ENCODE peak calls at places on chromosomes 16 and 17, in six cellular contexts. One of them, this sample, is unnamed.

GRCh38 chr16:85350146-85350728 is 238.0 kb upstream of the CIBAR2 start:
- DNase-seq in heart right ventricle: no peak
- DNase-seq in HAP-1: no peak
- DNase-seq in lower lobe of right lung: no peak
- DNase-seq in HepG2: no peak
- DNase-seq in heart left ventricle: no peak
- DNase-seq in this sample: no peak

GRCh38 chr17:50183439-50184001 is 17.7 kb downstream of the SGCA start:
- DNase-seq in heart right ventricle: no peak
- DNase-seq in HAP-1: no peak
- DNase-seq in lower lobe of right lung: no peak
- DNase-seq in HepG2: no peak
- DNase-seq in heart left ventricle: no peak
- DNase-seq in this sample: peak; percentile 69

GRCh38 chr16:49531425-49531824 is 157.8 kb downstream of the C16orf78 start:
- DNase-seq in heart right ventricle: no peak
- DNase-seq in HAP-1: no peak
- DNase-seq in lower lobe of right lung: no peak
- DNase-seq in HepG2: no peak
- DNase-seq in heart left ventricle: no peak
- DNase-seq in this sample: no peak

GRCh38 chr16:88577166-88577565 is 7.0 kb downstream of the ZC3H18 start:
- DNase-seq in heart right ventricle: no peak
- DNase-seq in HAP-1: no peak
- DNase-seq in lower lobe of right lung: no peak
- DNase-seq in HepG2: no peak
- DNase-seq in heart left ventricle: no peak
- DNase-seq in this sample: peak; percentile 58

GRCh38 chr17:48613862-48614694 is 1.0 kb downstream of the HOXB8 start:
- DNase-seq in heart right ventricle: no peak
- DNase-seq in HAP-1: no peak
- DNase-seq in lower lobe of right lung: no peak
- DNase-seq in HepG2: no peak
- DNase-seq in heart left ventricle: no peak
- DNase-seq in this sample: no peak

GRCh38 chr17:82281502-82282238 is 8.2 kb upstream of the CSNK1D start:
- DNase-seq in heart right ventricle: no peak
- DNase-seq in HAP-1: no peak
- DNase-seq in lower lobe of right lung: peak; percentile 83
- DNase-seq in HepG2: no peak
- DNase-seq in heart left ventricle: no peak
- DNase-seq in this sample: peak; percentile 84

GRCh38 chr17:66304304-66305174 is 2.1 kb downstream of the PRKCA start:
- DNase-seq in heart right ventricle: no peak
- DNase-seq in HAP-1: no peak
- DNase-seq in lower lobe of right lung: no peak
- DNase-seq in HepG2: peak; percentile 49
- DNase-seq in heart left ventricle: no peak
- DNase-seq in this sample: no peak

GRCh38 chr16:85133290-85133599 is 21.0 kb upstream of the CIBAR2 start:
- DNase-seq in heart right ventricle: no peak
- DNase-seq in HAP-1: no peak
- DNase-seq in lower lobe of right lung: no peak
- DNase-seq in HepG2: no peak
- DNase-seq in heart left ventricle: no peak
- DNase-seq in this sample: no peak

GRCh38 chr16:56354016-56354415 is 71.3 kb downstream of the AMFR start:
- DNase-seq in heart right ventricle: no peak
- DNase-seq in HAP-1: no peak
- DNase-seq in lower lobe of right lung: no peak
- DNase-seq in HepG2: no peak
- DNase-seq in heart left ventricle: no peak
- DNase-seq in this sample: no peak

GRCh38 chr17:73644145-73645049 is at the start of gene SDK2:
- DNase-seq in heart right ventricle: no peak
- DNase-seq in HAP-1: no peak
- DNase-seq in lower lobe of right lung: no peak
- DNase-seq in HepG2: no peak
- DNase-seq in heart left ventricle: no peak
- DNase-seq in this sample: no peak

GRCh38 chr16:57699899-57700298 is 5.3 kb downstream of the DRC7 start:
- DNase-seq in heart right ventricle: no peak
- DNase-seq in HAP-1: no peak
- DNase-seq in lower lobe of right lung: no peak
- DNase-seq in HepG2: no peak
- DNase-seq in heart left ventricle: no peak
- DNase-seq in this sample: no peak

GRCh38 chr16:53372942-53373871 is 61.1 kb upstream of the RBL2 start:
- DNase-seq in heart right ventricle: no peak
- DNase-seq in HAP-1: no peak
- DNase-seq in lower lobe of right lung: peak; percentile 84
- DNase-seq in HepG2: no peak
- DNase-seq in heart left ventricle: no peak
- DNase-seq in this sample: peak; percentile 81

GRCh38 chr17:7046127-7046724 is 2.3 kb upstream of the SLC16A11 start:
- DNase-seq in heart right ventricle: no peak
- DNase-seq in HAP-1: no peak
- DNase-seq in lower lobe of right lung: peak; percentile 92
- DNase-seq in HepG2: peak; percentile 54
- DNase-seq in heart left ventricle: no peak
- DNase-seq in this sample: peak; percentile 85

GRCh38 chr16:17544785-17545184 is 74.0 kb upstream of the XYLT1 start:
- DNase-seq in heart right ventricle: no peak
- DNase-seq in HAP-1: no peak
- DNase-seq in lower lobe of right lung: no peak
- DNase-seq in HepG2: no peak
- DNase-seq in heart left ventricle: no peak
- DNase-seq in this sample: no peak

GRCh38 chr16:17173134-17173729 is 297.5 kb downstream of the XYLT1 start:
- DNase-seq in heart right ventricle: no peak
- DNase-seq in HAP-1: no peak
- DNase-seq in lower lobe of right lung: peak; percentile 75
- DNase-seq in HepG2: peak; percentile 24
- DNase-seq in heart left ventricle: peak; percentile 30
- DNase-seq in this sample: peak; percentile 80

GRCh38 chr16:456891-457483 is 31.5 kb downstream of the RAB11FIP3 start:
- DNase-seq in heart right ventricle: no peak
- DNase-seq in HAP-1: peak; percentile 43
- DNase-seq in lower lobe of right lung: no peak
- DNase-seq in HepG2: no peak
- DNase-seq in heart left ventricle: no peak
- DNase-seq in this sample: no peak

GRCh38 chr17:14222611-14223010 is 14.1 kb downstream of the CDRT15 start:
- DNase-seq in heart right ventricle: no peak
- DNase-seq in HAP-1: no peak
- DNase-seq in lower lobe of right lung: no peak
- DNase-seq in HepG2: no peak
- DNase-seq in heart left ventricle: no peak
- DNase-seq in this sample: no peak

GRCh38 chr16:66894055-66894454 is 13.7 kb downstream of the PDP2 start:
- DNase-seq in heart right ventricle: no peak
- DNase-seq in HAP-1: no peak
- DNase-seq in lower lobe of right lung: no peak
- DNase-seq in HepG2: no peak
- DNase-seq in heart left ventricle: no peak
- DNase-seq in this sample: no peak

GRCh38 chr17:30000001-30000754 is 58.7 kb downstream of the EFCAB5 start:
- DNase-seq in heart right ventricle: no peak
- DNase-seq in HAP-1: no peak
- DNase-seq in lower lobe of right lung: no peak
- DNase-seq in HepG2: no peak
- DNase-seq in heart left ventricle: no peak
- DNase-seq in this sample: no peak

GRCh38 chr17:59572301-59572924 is 7.0 kb downstream of the DHX40 start:
- DNase-seq in heart right ventricle: no peak
- DNase-seq in HAP-1: no peak
- DNase-seq in lower lobe of right lung: no peak
- DNase-seq in HepG2: no peak
- DNase-seq in heart left ventricle: no peak
- DNase-seq in this sample: no peak

GRCh38 chr16:69012906-69013305 is 92.5 kb upstream of the HAS3 start:
- DNase-seq in heart right ventricle: no peak
- DNase-seq in HAP-1: no peak
- DNase-seq in lower lobe of right lung: no peak
- DNase-seq in HepG2: no peak
- DNase-seq in heart left ventricle: no peak
- DNase-seq in this sample: no peak

GRCh38 chr16:24668481-24669001 is 60.9 kb upstream of the TNRC6A start:
- DNase-seq in heart right ventricle: no peak
- DNase-seq in HAP-1: no peak
- DNase-seq in lower lobe of right lung: no peak
- DNase-seq in HepG2: no peak
- DNase-seq in heart left ventricle: no peak
- DNase-seq in this sample: no peak

GRCh38 chr17:65609749-65610148 is 48.3 kb upstream of the AXIN2 start:
- DNase-seq in heart right ventricle: no peak
- DNase-seq in HAP-1: no peak
- DNase-seq in lower lobe of right lung: no peak
- DNase-seq in HepG2: no peak
- DNase-seq in heart left ventricle: no peak
- DNase-seq in this sample: no peak

GRCh38 chr17:42179911-42180410 is 981 bp downstream of the KCNH4 start:
- DNase-seq in heart right ventricle: peak; percentile 31
- DNase-seq in HAP-1: peak; percentile 20
- DNase-seq in lower lobe of right lung: no peak
- DNase-seq in HepG2: peak; percentile 47
- DNase-seq in heart left ventricle: no peak
- DNase-seq in this sample: peak; percentile 46

GRCh38 chr16:84526794-84527485 is 22.5 kb upstream of the MEAK7 start:
- DNase-seq in heart right ventricle: peak; percentile 41
- DNase-seq in HAP-1: no peak
- DNase-seq in lower lobe of right lung: peak; percentile 39
- DNase-seq in HepG2: no peak
- DNase-seq in heart left ventricle: no peak
- DNase-seq in this sample: no peak

GRCh38 chr17:20955437-20956323 is 87.1 kb downstream of the USP22 start:
- DNase-seq in heart right ventricle: no peak
- DNase-seq in HAP-1: no peak
- DNase-seq in lower lobe of right lung: no peak
- DNase-seq in HepG2: peak; percentile 4
- DNase-seq in heart left ventricle: no peak
- DNase-seq in this sample: no peak

GRCh38 chr17:73595068-73595865 is 49.0 kb downstream of the SDK2 start:
- DNase-seq in heart right ventricle: peak; percentile 54
- DNase-seq in HAP-1: no peak
- DNase-seq in lower lobe of right lung: peak; percentile 57
- DNase-seq in HepG2: no peak
- DNase-seq in heart left ventricle: peak; percentile 25
- DNase-seq in this sample: peak; percentile 72

GRCh38 chr16:48526058-48526957 is 83.7 kb downstream of the N4BP1 start:
- DNase-seq in heart right ventricle: no peak
- DNase-seq in HAP-1: no peak
- DNase-seq in lower lobe of right lung: no peak
- DNase-seq in HepG2: peak; percentile 85
- DNase-seq in heart left ventricle: no peak
- DNase-seq in this sample: no peak

GRCh38 chr17:19345486-19346350 is 16.8 kb downstream of the B9D1 start:
- DNase-seq in heart right ventricle: no peak
- DNase-seq in HAP-1: no peak
- DNase-seq in lower lobe of right lung: no peak
- DNase-seq in HepG2: peak; percentile 62
- DNase-seq in heart left ventricle: no peak
- DNase-seq in this sample: no peak

GRCh38 chr16:67594956-67595355 is 32.6 kb downstream of the CTCF start:
- DNase-seq in heart right ventricle: no peak
- DNase-seq in HAP-1: no peak
- DNase-seq in lower lobe of right lung: no peak
- DNase-seq in HepG2: no peak
- DNase-seq in heart left ventricle: no peak
- DNase-seq in this sample: no peak

GRCh38 chr17:75941442-75941819 is 589 bp upstream of the FBF1 start:
- DNase-seq in heart right ventricle: no peak
- DNase-seq in HAP-1: no peak
- DNase-seq in lower lobe of right lung: no peak
- DNase-seq in HepG2: no peak
- DNase-seq in heart left ventricle: no peak
- DNase-seq in this sample: no peak

GRCh38 chr17:28902819-28903545 is at the start of gene DHRS13:
- DNase-seq in heart right ventricle: peak; percentile 93
- DNase-seq in HAP-1: peak; percentile 91
- DNase-seq in lower lobe of right lung: peak; percentile 95
- DNase-seq in HepG2: peak; percentile 91
- DNase-seq in heart left ventricle: peak; percentile 90
- DNase-seq in this sample: peak; percentile 89
- H3K4me3 ChIP-seq in heart right ventricle: peak within 1 kb of the TSS; percentile 80
- H3K4me3 ChIP-seq in HAP-1: peak within 1 kb of the TSS; percentile 66
- H3K4me3 ChIP-seq in lower lobe of right lung: peak within 1 kb of the TSS; percentile 88
- H3K4me3 ChIP-seq in HepG2: peak within 1 kb of the TSS; percentile 85
- H3K4me3 ChIP-seq in heart left ventricle: peak within 1 kb of the TSS; percentile 79
- H3K4me3 ChIP-seq in this sample: peak within 1 kb of the TSS; percentile 54

GRCh38 chr17:1908699-1909309 is 79.0 kb downstream of the RPA1 start:
- DNase-seq in heart right ventricle: no peak
- DNase-seq in HAP-1: peak; percentile 86
- DNase-seq in lower lobe of right lung: no peak
- DNase-seq in HepG2: peak; percentile 72
- DNase-seq in heart left ventricle: peak; percentile 57
- DNase-seq in this sample: peak; percentile 36
- H3K27me3 ChIP-seq in heart right ventricle: peaks cover 73% of the 10 kb centered on the region
- H3K27me3 ChIP-seq in HAP-1: no peaks in the 10 kb centered on the region
- H3K27me3 ChIP-seq in lower lobe of right lung: peaks cover 58% of the 10 kb centered on the region
- H3K27me3 ChIP-seq in HepG2: peaks cover 47% of the 10 kb centered on the region
- H3K27me3 ChIP-seq in heart left ventricle: peaks cover 9% of the 10 kb centered on the region
- H3K27me3 ChIP-seq in this sample: peaks cover 48% of the 10 kb centered on the region

GRCh38 chr17:81184596-81184995 is 18.6 kb upstream of the AATK start:
- DNase-seq in heart right ventricle: no peak
- DNase-seq in HAP-1: no peak
- DNase-seq in lower lobe of right lung: no peak
- DNase-seq in HepG2: no peak
- DNase-seq in heart left ventricle: no peak
- DNase-seq in this sample: no peak
- H3K4me3 ChIP-seq in heart right ventricle: no peak overlapping the region
- H3K4me3 ChIP-seq in HAP-1: no peak overlapping the region
- H3K4me3 ChIP-seq in lower lobe of right lung: no peak overlapping the region
- H3K4me3 ChIP-seq in HepG2: no peak overlapping the region
- H3K4me3 ChIP-seq in heart left ventricle: no peak overlapping the region
- H3K4me3 ChIP-seq in this sample: no peak overlapping the region

GRCh38 chr16:86496929-86497381 is 13.4 kb upstream of the FOXF1 start:
- DNase-seq in heart right ventricle: no peak
- DNase-seq in HAP-1: no peak
- DNase-seq in lower lobe of right lung: no peak
- DNase-seq in HepG2: no peak
- DNase-seq in heart left ventricle: no peak
- DNase-seq in this sample: no peak

GRCh38 chr16:86495756-86496261 is 14.5 kb upstream of the FOXF1 start:
- DNase-seq in heart right ventricle: no peak
- DNase-seq in HAP-1: no peak
- DNase-seq in lower lobe of right lung: no peak
- DNase-seq in HepG2: no peak
- DNase-seq in heart left ventricle: no peak
- DNase-seq in this sample: no peak

GRCh38 chr16:86497551-86498021 is 12.7 kb upstream of the FOXF1 start:
- DNase-seq in heart right ventricle: no peak
- DNase-seq in HAP-1: no peak
- DNase-seq in lower lobe of right lung: no peak
- DNase-seq in HepG2: no peak
- DNase-seq in heart left ventricle: no peak
- DNase-seq in this sample: no peak

GRCh38 chr16:86495357-86495701 is 15.0 kb upstream of the FOXF1 start:
- DNase-seq in heart right ventricle: no peak
- DNase-seq in HAP-1: no peak
- DNase-seq in lower lobe of right lung: no peak
- DNase-seq in HepG2: no peak
- DNase-seq in heart left ventricle: no peak
- DNase-seq in this sample: no peak

GRCh38 chr16:86496262-86496928 is 13.9 kb upstream of the FOXF1 start:
- DNase-seq in heart right ventricle: no peak
- DNase-seq in HAP-1: no peak
- DNase-seq in lower lobe of right lung: no peak
- DNase-seq in HepG2: no peak
- DNase-seq in heart left ventricle: no peak
- DNase-seq in this sample: no peak
- H3K27me3 ChIP-seq in heart right ventricle: peaks cover 100% of the 10 kb centered on the region
- H3K27me3 ChIP-seq in HAP-1: peaks cover 93% of the 10 kb centered on the region
- H3K27me3 ChIP-seq in lower lobe of right lung: peaks cover 94% of the 10 kb centered on the region
- H3K27me3 ChIP-seq in HepG2: peaks cover 86% of the 10 kb centered on the region
- H3K27me3 ChIP-seq in heart left ventricle: peaks cover 100% of the 10 kb centered on the region
- H3K27me3 ChIP-seq in this sample: peaks cover 100% of the 10 kb centered on the region